ENCODE peak calls at places on chromosomes 13 and 19, in seven cellular contexts. S, R, U, G, X, H and E are unnamed samples.

GRCh38 chr13:27039171-27039701 is 132.4 kb downstream of the USP12 start:
- DNase-seq in G (no peak), U (no peak), S (no peak), R (no peak), X (no peak), H (no peak), E (no peak)

GRCh38 chr19:55690769-55691545 is 15.9 kb downstream of the EPN1 start:
- DNase-seq in R (no peak), H (no peak), X (no peak), S (no peak), U (no peak), G (no peak), E (no peak)

GRCh38 chr13:107764012-107764411 is 451.3 kb downstream of the LIG4 start:
- DNase-seq in R (no peak), S (no peak), U (no peak), H (no peak), G (no peak), X (no peak), E (no peak)

GRCh38 chr19:58356236-58356970 is 3.1 kb upstream of the A1BG start:
- DNase-seq in S (no peak), G (no peak), U (no peak), X (no peak), R (no peak), H (no peak), E (peak)

GRCh38 chr13:26619321-26619720 is 61.8 kb downstream of the WASF3 start:
- DNase-seq in S (no peak), R (no peak), X (no peak), H (peak), U (no peak), G (no peak), E (peak)

GRCh38 chr13:101018720-101019119 is 344.1 kb upstream of the TMTC4 start:
- DNase-seq in U (no peak), R (no peak), H (peak), G (peak), X (peak), S (no peak), E (peak)

GRCh38 chr19:17300992-17301585 is 2.1 kb downstream of the ABHD8 start:
- DNase-seq in U (no peak), R (no peak), H (no peak), G (no peak), X (no peak), S (no peak), E (no peak)

GRCh38 chr13:31240921-31241320 is 41.1 kb downstream of the B3GLCT start:
- DNase-seq in G (no peak), U (no peak), H (no peak), R (no peak), X (no peak), S (no peak), E (no peak)

GRCh38 chr19:15449620-15450527 is at the start of gene WIZ:
- DNase-seq in R (peak), S (peak), G (peak), X (peak), U (no peak), H (peak), E (peak)

GRCh38 chr13:48221301-48222190 is 11.5 kb upstream of the ITM2B start:
- DNase-seq in S (no peak), R (no peak), G (no peak), U (no peak), H (peak), X (no peak), E (no peak)

GRCh38 chr13:86585826-86586225 is 786.6 kb upstream of the SLITRK6 start:
- DNase-seq in X (no peak), G (no peak), H (peak), U (no peak), R (no peak), S (no peak), E (peak)

GRCh38 chr13:112885782-112886268 is 83.2 kb upstream of the MCF2L start:
- DNase-seq in R (peak), X (peak), U (peak), H (peak), G (peak), S (peak), E (peak)

GRCh38 chr13:23636360-23636759 is 66.1 kb downstream of the TNFRSF19 start:
- DNase-seq in G (no peak), S (no peak), R (no peak), X (no peak), H (no peak), U (no peak), E (no peak)
- H3K23ac ChIP-seq in G (no peak), S (no peak), R (no peak), X (no peak), H (no peak), U (no peak), E (peak)

DNA sequence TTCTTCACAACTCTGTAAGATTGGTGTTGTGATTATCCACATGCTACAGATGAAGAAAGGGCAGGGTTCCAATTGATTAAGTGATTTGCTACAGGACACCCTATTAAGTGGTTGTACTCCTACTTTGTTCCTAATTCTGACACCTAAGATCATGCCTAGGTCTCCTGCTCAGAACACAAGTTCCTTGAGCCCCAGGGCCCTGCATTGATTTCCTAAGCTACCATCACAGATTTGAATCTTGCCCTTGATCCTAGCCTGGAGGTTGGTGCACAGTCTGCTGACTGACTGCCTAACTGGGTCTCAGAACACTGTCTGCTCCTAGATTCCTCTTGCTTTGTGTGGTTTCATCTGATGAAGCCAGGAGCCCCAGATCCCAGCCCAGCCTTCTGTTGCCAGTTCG is 19.6 kb upstream of the WDFY2 start:
- DNase-seq in G (no peak), X (peak), H (no peak), U (no peak), S (no peak), R (no peak), E (no peak)
- H3K23ac ChIP-seq in G (no peak), X (no peak), H (no peak), U (no peak), S (no peak), R (no peak), E (no peak)

GRCh38 chr19:45791744-45792481 is 732 bp downstream of the DMWD start:
- DNase-seq in S (no peak), X (no peak), R (no peak), U (no peak), G (no peak), H (no peak), E (no peak)
- H3K23ac ChIP-seq in S (peak), X (peak), R (no peak), U (no peak), G (no peak), H (no peak), E (peak)

DNA sequence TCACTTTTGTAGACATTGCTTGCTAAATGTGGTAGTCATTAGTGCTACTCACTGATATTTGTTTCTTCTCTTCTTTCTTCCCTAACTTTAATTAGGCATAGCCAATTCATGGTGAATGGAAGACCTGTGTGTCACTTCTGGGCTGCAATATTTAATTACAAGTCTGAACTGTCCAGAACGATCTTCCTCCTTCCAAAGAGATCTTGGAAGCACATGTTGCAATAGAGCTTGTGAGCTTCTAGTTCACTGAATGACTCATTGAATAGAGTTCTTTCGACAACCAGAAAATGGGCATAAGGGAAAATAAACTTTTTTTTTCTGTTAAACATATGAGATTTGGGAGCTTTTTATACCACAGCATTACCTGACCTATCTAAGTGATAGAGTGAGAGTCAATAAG is 1264.6 kb downstream of the PCDH9 start:
- DNase-seq in X (no peak), U (no peak), H (peak), S (no peak), R (no peak), G (no peak), E (peak)
- H3K23ac ChIP-seq in X (no peak), U (no peak), H (no peak), S (no peak), R (no peak), G (no peak), E (no peak)

GRCh38 chr19:4780860-4781259 is 10.7 kb upstream of the FEM1A start:
- DNase-seq in S (no peak), G (no peak), X (no peak), R (no peak), U (no peak), H (no peak), E (no peak)

GRCh38 chr19:4773047-4773640 is 18.4 kb upstream of the FEM1A start:
- DNase-seq in R (no peak), G (no peak), X (peak), U (no peak), H (no peak), S (no peak), E (no peak)

GRCh38 chr19:4776436-4777205 is 14.9 kb upstream of the FEM1A start:
- DNase-seq in H (no peak), S (no peak), R (no peak), X (peak), G (peak), U (no peak), E (no peak)

GRCh38 chr19:4774136-4774535 is 17.4 kb upstream of the FEM1A start:
- DNase-seq in X (no peak), G (no peak), R (no peak), S (no peak), H (no peak), U (no peak), E (no peak)

DNA sequence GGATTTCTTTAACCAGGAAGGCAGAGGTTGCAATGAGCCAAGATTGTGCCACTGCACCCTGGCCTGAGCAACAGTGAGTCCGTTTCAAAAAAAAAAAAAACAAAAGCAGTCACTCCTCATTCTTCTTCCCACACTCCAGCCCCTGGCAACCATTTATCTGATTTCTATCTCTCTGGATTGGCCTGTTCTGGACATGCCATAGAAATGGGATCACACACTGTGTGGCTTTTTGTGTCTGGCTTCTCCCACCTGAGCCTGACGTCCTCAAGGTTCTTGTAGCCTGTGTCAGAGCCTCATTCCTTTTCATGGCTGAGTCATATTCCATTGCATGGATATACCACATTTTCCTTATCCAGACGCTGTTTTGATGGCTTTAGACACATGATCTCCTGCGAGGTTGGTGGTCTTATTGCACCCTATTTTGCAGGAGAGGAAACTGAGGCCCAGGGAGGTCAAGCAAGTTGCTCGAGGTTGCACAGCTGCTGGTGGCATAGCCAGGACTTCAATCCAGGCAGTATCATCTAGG is 15.8 kb upstream of the FEM1A start:
- DNase-seq in U (no peak), G (no peak), S (no peak), X (peak), H (no peak), R (no peak), E (no peak)
- H3K23ac ChIP-seq in U (no peak), G (no peak), S (no peak), X (no peak), H (no peak), R (no peak), E (no peak)

GRCh38 chr19:40264314-40265054 is 20.7 kb downstream of the AKT2 start:
- DNase-seq in R (no peak), U (no peak), X (no peak), G (peak), S (no peak), H (no peak), E (no peak)
- H3K23ac ChIP-seq in R (no peak), U (no peak), X (no peak), G (no peak), S (no peak), H (no peak), E (no peak)

DNA sequence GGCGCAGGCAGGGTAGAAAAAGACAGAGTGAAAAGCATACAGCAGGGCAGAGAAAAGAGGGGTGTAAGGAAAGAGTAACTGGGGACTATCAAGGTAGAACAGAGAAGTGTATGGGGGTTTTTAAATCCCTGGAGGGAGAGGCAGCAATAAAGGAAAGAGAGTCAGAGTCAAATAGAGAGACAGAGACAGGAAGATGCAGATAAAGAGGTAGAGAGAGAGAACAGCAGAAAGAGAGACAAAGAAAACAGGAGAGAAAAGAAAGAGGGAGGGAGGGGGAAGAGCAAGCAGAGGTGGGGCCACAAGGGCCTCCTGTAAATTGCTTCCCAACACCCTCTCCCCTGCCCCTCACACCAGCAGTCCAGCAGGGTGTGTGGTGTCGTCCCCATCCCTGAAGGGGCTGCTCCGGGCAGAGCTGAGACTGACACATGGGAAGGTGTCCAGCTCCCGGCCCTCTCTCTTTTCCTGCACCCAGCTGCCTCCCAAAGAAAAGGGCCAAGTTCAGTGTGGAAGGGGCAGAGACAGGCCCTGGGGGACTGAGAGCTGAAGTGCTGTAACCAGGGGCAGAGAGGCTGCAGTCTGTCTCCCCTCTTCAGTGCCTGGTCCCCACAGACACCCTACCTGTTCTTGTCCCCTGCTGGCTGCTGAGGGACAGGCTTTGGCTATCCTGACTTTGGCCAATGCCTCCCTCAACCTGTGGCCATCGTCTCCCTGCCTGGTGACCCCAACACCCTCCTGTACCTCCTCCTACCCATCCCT is 17.4 kb upstream of the POU2F2 start:
- DNase-seq in X (no peak), U (no peak), G (no peak), S (no peak), R (peak), H (no peak), E (no peak)
- H3K23ac ChIP-seq in X (no peak), U (no peak), G (no peak), S (no peak), R (no peak), H (no peak), E (no peak)

DNA sequence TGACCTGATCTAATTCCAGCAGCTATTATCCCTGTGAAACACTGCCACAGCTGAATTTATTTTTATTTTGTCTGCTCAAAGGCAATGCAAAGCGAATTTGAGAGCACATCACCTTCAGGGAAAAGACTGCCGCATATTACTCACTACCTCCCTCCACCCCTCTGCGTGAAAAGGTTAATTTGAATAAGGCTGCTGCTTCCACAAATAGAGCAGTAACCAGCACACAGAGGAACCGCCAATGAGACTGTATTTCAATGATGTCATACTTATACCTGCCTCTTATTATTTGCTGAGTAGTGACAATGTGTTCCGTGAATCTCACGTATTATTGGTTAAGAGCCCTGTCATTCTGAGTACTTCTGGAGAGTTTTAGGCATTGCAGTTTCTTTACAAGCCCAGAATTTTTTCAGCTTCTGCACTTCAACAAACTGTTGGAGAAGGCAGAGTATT is 156.1 kb upstream of the KLF12 start:
- DNase-seq in S (peak), G (peak), X (no peak), R (peak), H (peak), U (no peak), E (peak)
- H3K23ac ChIP-seq in S (no peak), G (no peak), X (no peak), R (no peak), H (no peak), U (no peak), E (no peak)

GRCh38 chr13:35501721-35502235 is 25.3 kb upstream of the MAB21L1 start:
- DNase-seq in G (no peak), H (no peak), R (no peak), S (no peak), U (no peak), X (no peak), E (no peak)
- H3K23ac ChIP-seq in G (no peak), H (no peak), R (no peak), S (no peak), U (no peak), X (no peak), E (no peak)